ENCODE peak calls at places on chromosomes 3 and 15, in ten cellular contexts. O is stimulated activated CD4-positive, alpha-beta T cell treated with anti-CD3 and anti-CD28 coated beads, Interleukin-1b, Interleukin-23, amount 100 ng/mL, for 48 hours; U is psoas muscle; V is Right ventricle myocardium superior; X is stimulated activated CD8-positive, alpha-beta memory T cell treated with anti-CD3 and anti-CD28 coated beads, Interleukin-15, amount 100 ng/mL, for 1 hour; S is NCI-H748 treated with DMSO at 0.1 percent for 48 hours; G is right cardiac atrium; Y is stimulated activated naive B cell treated with anti-CD40 and anti-IgM and Interleukin-4, amounts not matched to agents 10 μg/mL and 1 μg/mL and 100 μg/mL, for 72 hours; W is foreskin fibroblast; Z is fibroblast of lung. I is an unnamed sample.

GRCh38 chr15:51255533-51255932 is 82.9 kb downstream of the CYP19A1 start:
- DNase-seq in O (no peak), U (no peak), V (no peak), X (no peak), S (no peak), G (no peak), Y (no peak), W (no peak), Z (no peak), I (no peak)

GRCh38 chr3:117629505-117629904 is 919.9 kb downstream of the TUSC7 start:
- DNase-seq in O (no peak), U (no peak), V (no peak), X (no peak), S (no peak), G (no peak), Y (no peak), W (no peak), Z (no peak), I (no peak)

GRCh38 chr15:47218295-47218694 is 499.0 kb upstream of the SEMA6D start:
- DNase-seq in O (no peak), U (no peak), V (no peak), X (no peak), S (no peak), G (no peak), Y (no peak), W (no peak), Z (no peak), I (no peak)

GRCh38 chr3:78728406-78729145 is 1039.2 kb downstream of the ROBO1 start:
- DNase-seq in O (no peak), U (peak), V (peak), X (no peak), S (peak), G (peak), Y (no peak), W (peak), Z (peak), I (peak)

GRCh38 chr3:16240229-16241023 is 24.3 kb downstream of the DPH3 start:
- DNase-seq in O (no peak), U (no peak), V (no peak), X (no peak), S (no peak), G (no peak), Y (no peak), W (peak), Z (peak), I (peak)

GRCh38 chr3:25572919-25573385 is 91.8 kb downstream of the TOP2B start:
- DNase-seq in O (no peak), U (no peak), V (no peak), X (no peak), S (no peak), G (no peak), Y (no peak), W (no peak), Z (peak), I (peak)

GRCh38 chr3:149460123-149460522 is 14.4 kb upstream of the TM4SF4 start:
- DNase-seq in O (no peak), U (peak), V (peak), X (no peak), S (no peak), G (peak), Y (no peak), W (no peak), Z (peak), I (peak)

GRCh38 chr3:106609666-106610301 is 741.0 kb upstream of the CBLB start:
- DNase-seq in O (peak), U (no peak), V (no peak), X (peak), S (peak), G (peak), Y (peak), W (peak), Z (peak), I (peak)

GRCh38 chr3:46135475-46135874 is 72.6 kb downstream of the CCR1 start:
- DNase-seq in O (no peak), U (no peak), V (no peak), X (no peak), S (no peak), G (no peak), Y (no peak), W (no peak), Z (no peak), I (no peak)

GRCh38 chr3:176568189-176568588 is 629.1 kb downstream of the TBL1XR1 start:
- DNase-seq in O (no peak), U (no peak), V (no peak), X (no peak), S (no peak), G (no peak), Y (no peak), W (no peak), Z (no peak), I (no peak)

GRCh38 chr15:26311710-26312236 is 448.6 kb upstream of the ATP10A start:
- DNase-seq in O (no peak), U (no peak), V (no peak), X (no peak), S (no peak), G (no peak), Y (no peak), W (no peak), Z (no peak), I (no peak)

GRCh38 chr3:117752984-117753717 is 1043.6 kb downstream of the TUSC7 start:
- DNase-seq in O (no peak), U (no peak), V (no peak), X (no peak), S (no peak), G (no peak), Y (no peak), W (peak), Z (peak), I (peak)

GRCh38 chr3:50208677-50209344 is 3.7 kb downstream of the SLC38A3 start:
- DNase-seq in O (no peak), U (no peak), V (no peak), X (no peak), S (no peak), G (no peak), Y (no peak), W (no peak), Z (no peak), I (no peak)

GRCh38 chr15:100939786-100940185 is 20.6 kb downstream of the LRRK1 start:
- DNase-seq in O (no peak), U (no peak), V (no peak), X (no peak), S (no peak), G (no peak), Y (no peak), W (no peak), Z (no peak), I (no peak)

GRCh38 chr15:80107204-80107603 is 45.6 kb upstream of the FAH start:
- DNase-seq in O (no peak), U (no peak), V (no peak), X (no peak), S (no peak), G (no peak), Y (no peak), W (no peak), Z (no peak), I (no peak)